ENCODE peak calls at places on chromosomes 1 and 21, in nine cellular contexts. Q is sigmoid colon, G is mammary epithelial cell, K is tibial artery, L is uterus, M is spleen, Y is aorta, S is mesenchymal stem cell, E is thoracic aorta. J is an unnamed sample. For H3K4me1, the result is how much of the 10 kb centered on the place peaks cover.

GRCh38 chr1:200890818-200891773 is 3.6 kb upstream of the INAVA start:
- DNase-seq in Q (peak), S (peak), M (peak), K (no peak), E (no peak), Y (peak), L (no peak), G (peak), J (no peak)

GRCh38 chr1:210049616-210050015 is 111.6 kb downstream of the SYT14 start:
- DNase-seq in L (no peak), K (no peak), Q (no peak), Y (no peak), E (no peak), G (no peak), S (no peak), M (no peak), J (no peak)

GRCh38 chr1:28418278-28418637 is 48.7 kb downstream of the PHACTR4 start:
- DNase-seq in G (no peak), E (no peak), Q (no peak), M (no peak), L (no peak), Y (no peak), S (no peak), K (no peak), J (no peak)

GRCh38 chr1:232462200-232462599 is 167.7 kb downstream of the SIPA1L2 start:
- DNase-seq in Y (no peak), S (peak), E (no peak), L (no peak), M (no peak), K (no peak), G (peak), Q (no peak), J (no peak)

GRCh38 chr1:205610036-205610435 is 21.8 kb downstream of the ELK4 start:
- DNase-seq in K (no peak), Y (no peak), G (peak), E (no peak), L (no peak), S (peak), M (no peak), Q (no peak), J (no peak)

GRCh38 chr1:202623075-202623474 is 87.2 kb downstream of the SYT2 start:
- DNase-seq in K (peak), G (no peak), Q (peak), L (peak), M (peak), Y (peak), S (peak), E (peak), J (peak)

GRCh38 chr1:111907321-111907720 is 82.1 kb downstream of the KCND3 start:
- DNase-seq in Q (peak), L (no peak), Y (no peak), K (no peak), E (no peak), G (peak), S (no peak), M (no peak), J (no peak)

GRCh38 chr1:21451212-21451611 is 11.3 kb downstream of the NBPF3 start:
- DNase-seq in G (no peak), S (peak), E (no peak), Q (no peak), Y (no peak), M (no peak), L (no peak), K (no peak), J (no peak)

GRCh38 chr1:182141040-182141439 is 79.5 kb upstream of the ZNF648 start:
- DNase-seq in L (no peak), G (peak), Q (no peak), E (no peak), Y (no peak), S (no peak), K (no peak), M (no peak), J (no peak)

GRCh38 chr1:53682369-53682685 is 56.6 kb downstream of the GLIS1 start:
- DNase-seq in Y (no peak), G (no peak), K (no peak), M (no peak), E (no peak), Q (no peak), L (no peak), S (no peak), J (no peak)

GRCh38 chr1:178275083-178275482 is 181.2 kb downstream of the RASAL2 start:
- DNase-seq in S (peak), M (no peak), Y (no peak), E (no peak), G (no peak), K (no peak), Q (no peak), L (no peak), J (no peak)

GRCh38 chr1:160810486-160810885 is 14.5 kb downstream of the LY9 start:
- DNase-seq in L (no peak), Y (no peak), K (no peak), E (no peak), Q (no peak), S (no peak), G (no peak), M (no peak), J (no peak)

GRCh38 chr1:36251794-36252481 is 27.7 kb downstream of the THRAP3 start:
- DNase-seq in Y (no peak), L (no peak), K (no peak), S (no peak), E (no peak), G (no peak), M (no peak), Q (no peak), J (peak)

GRCh38 chr1:1601564-1602320 is 1.8 kb upstream of the FNDC10 start:
- DNase-seq in K (no peak), G (no peak), Q (no peak), Y (no peak), L (no peak), E (no peak), S (no peak), M (peak), J (no peak)

GRCh38 chr1:53860967-53861411 is 22.9 kb upstream of the NDC1 start:
- DNase-seq in L (peak), K (no peak), M (no peak), E (no peak), Q (no peak), G (peak), S (peak), Y (no peak), J (no peak)

GRCh38 chr1:183576537-183576936 is 13.7 kb downstream of the NCF2 start:
- DNase-seq in S (no peak), Q (no peak), K (no peak), E (no peak), G (no peak), L (no peak), Y (no peak), M (peak), J (no peak)

GRCh38 chr1:40595623-40596022 is 64.2 kb downstream of the ZNF684 start:
- DNase-seq in Q (no peak), G (no peak), S (no peak), Y (no peak), L (no peak), K (no peak), E (no peak), M (no peak), J (no peak)

GRCh38 chr21:27359141-27359540 is 392.3 kb upstream of the ADAMTS5 start:
- DNase-seq in E (no peak), K (no peak), M (no peak), S (peak), L (no peak), Y (no peak), Q (no peak), G (no peak), J (no peak)

GRCh38 chr1:152035406-152036315 is 1.1 kb downstream of the S100A11 start:
- DNase-seq in Q (no peak), G (no peak), L (no peak), K (no peak), Y (no peak), S (peak), M (no peak), E (no peak), J (no peak)

GRCh38 chr1:203765029-203765837 is at the start of gene LAX1:
- DNase-seq in M (no peak), L (no peak), G (no peak), K (no peak), E (no peak), S (no peak), Y (no peak), Q (no peak), J (no peak)

GRCh38 chr1:50179639-50180038 is 70.9 kb downstream of the ELAVL4 start:
- DNase-seq in E (no peak), G (no peak), Q (no peak), S (no peak), L (no peak), Y (no peak), M (no peak), K (no peak), J (no peak)

GRCh38 chr1:114718661-114719423 is 2.3 kb upstream of the NRAS start:
- DNase-seq in Q (no peak), L (no peak), M (no peak), K (no peak), E (no peak), S (peak), G (peak), Y (no peak), J (no peak)

GRCh38 chr1:164188507-164188906 is 370.5 kb upstream of the PBX1 start:
- DNase-seq in L (no peak), E (no peak), Y (no peak), Q (no peak), G (no peak), M (no peak), S (no peak), K (no peak), J (no peak)

GRCh38 chr1:161069731-161070270 is at the start of gene ARHGAP30:
- DNase-seq in S (no peak), K (peak), Q (peak), E (no peak), G (no peak), L (peak), Y (peak), M (peak), J (peak)

GRCh38 chr1:169483500-169483966 is 2.2 kb downstream of the SLC19A2 start:
- DNase-seq in M (no peak), G (no peak), S (peak), L (no peak), E (no peak), K (no peak), Q (no peak), Y (no peak), J (peak)

GRCh38 chr1:176989023-176989422 is 175.5 kb downstream of the ASTN1 start:
- DNase-seq in G (peak), Y (no peak), S (no peak), L (no peak), E (no peak), Q (no peak), K (no peak), M (no peak), J (no peak)

GRCh38 chr1:97930472-97930871 is 9.6 kb upstream of the DPYD start:
- DNase-seq in Q (no peak), Y (no peak), M (no peak), K (no peak), L (no peak), S (no peak), G (no peak), E (no peak), J (no peak)

GRCh38 chr1:38858833-38859560 is 575 bp downstream of the RRAGC start:
- DNase-seq in E (peak), L (peak), Y (peak), S (peak), Q (peak), K (peak), G (peak), M (peak), J (peak)

GRCh38 chr1:53478186-53478585 is 19.0 kb downstream of the DMRTB1 start:
- DNase-seq in E (no peak), S (no peak), L (no peak), G (no peak), K (no peak), M (no peak), Y (no peak), Q (peak), J (no peak)

GRCh38 chr1:115117303-115117702 is 28.0 kb upstream of the TSPAN2 start:
- DNase-seq in K (no peak), S (no peak), Q (no peak), G (peak), Y (no peak), E (no peak), M (no peak), L (no peak), J (no peak)

GRCh38 chr1:168958562-168959289 is 147.8 kb upstream of the ATP1B1 start:
- DNase-seq in M (no peak), K (no peak), S (peak), Y (no peak), L (no peak), Q (no peak), G (no peak), E (no peak), J (no peak)

GRCh38 chr1:210700511-210700910 is 371.8 kb downstream of the HHAT start:
- DNase-seq in G (no peak), Q (no peak), Y (no peak), L (no peak), S (no peak), M (no peak), K (no peak), E (no peak), J (no peak)

GRCh38 chr1:243719476-243719875 is 130.6 kb downstream of the AKT3 start:
- DNase-seq in L (no peak), S (no peak), Y (no peak), G (no peak), M (no peak), E (no peak), Q (no peak), K (no peak), J (no peak)
- H3K4me1 ChIP-seq in L (under half), S (under half), Y (under half), G (under half), M (under half), E (under half), Q (half or more), K (under half), J (under half)

GRCh38 chr1:107073493-107073892 is 17.0 kb downstream of the PRMT6 start:
- DNase-seq in K (no peak), S (no peak), L (no peak), Q (no peak), E (no peak), M (no peak), G (no peak), Y (no peak), J (no peak)
- H3K4me1 ChIP-seq in K (under half), S (under half), L (under half), Q (under half), E (under half), M (under half), G (under half), Y (under half), J (under half)

GRCh38 chr1:154342836-154343472 is 17.6 kb downstream of the ATP8B2 start:
- DNase-seq in Q (no peak), M (peak), L (no peak), S (no peak), K (no peak), G (no peak), E (no peak), Y (peak), J (no peak)

GRCh38 chr1:154344977-154345837 is 19.9 kb downstream of the ATP8B2 start:
- DNase-seq in G (no peak), Q (no peak), E (no peak), Y (peak), S (peak), L (no peak), M (peak), K (no peak), J (no peak)

GRCh38 chr1:154346276-154346914 is 21.1 kb downstream of the ATP8B2 start:
- DNase-seq in L (no peak), Q (no peak), S (no peak), K (no peak), G (no peak), E (no peak), M (no peak), Y (no peak), J (no peak)

GRCh38 chr1:154338875-154339274 is 13.6 kb downstream of the ATP8B2 start:
- DNase-seq in Q (no peak), Y (no peak), M (no peak), K (no peak), E (no peak), G (no peak), S (no peak), L (no peak), J (no peak)

GRCh38 chr1:154342132-154342531 is 16.8 kb downstream of the ATP8B2 start:
- DNase-seq in K (no peak), S (no peak), Q (no peak), E (no peak), G (no peak), M (no peak), Y (no peak), L (no peak), J (no peak)
- H3K4me1 ChIP-seq in K (under half), S (under half), Q (under half), E (under half), G (under half), M (under half), Y (under half), L (under half), J (under half)

DNA sequence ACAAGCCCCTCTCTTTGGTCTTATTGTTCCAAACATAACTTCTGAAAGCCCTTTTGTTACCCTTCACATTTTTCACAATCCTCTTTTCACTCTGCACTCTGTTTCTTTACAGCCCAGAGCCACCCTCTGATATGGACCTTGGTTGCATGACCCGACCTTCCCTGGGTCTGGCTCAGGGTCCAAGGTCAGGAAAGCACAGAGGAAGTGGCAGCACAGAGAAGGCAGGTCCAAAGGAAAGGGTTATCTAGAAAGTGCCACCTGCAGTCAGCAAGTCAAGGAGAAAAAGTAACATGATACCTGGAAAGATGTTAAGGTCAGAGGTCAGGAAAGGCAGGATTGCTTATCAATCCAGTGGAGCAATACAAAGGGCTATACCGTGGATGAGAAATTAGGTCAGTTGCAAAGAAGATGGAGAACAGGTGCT is 18.4 kb downstream of the BCAR3 start:
- DNase-seq in G (no peak), Q (no peak), S (no peak), L (no peak), E (no peak), Y (no peak), K (no peak), M (no peak), J (no peak)
- H3K4me1 ChIP-seq in G (half or more), Q (half or more), S (under half), L (under half), E (half or more), Y (under half), K (under half), M (under half), J (under half)

GRCh38 chr1:32705516-32705915 is 2.9 kb upstream of the SYNC start:
- DNase-seq in S (no peak), Y (no peak), M (no peak), Q (no peak), G (no peak), K (no peak), E (no peak), L (no peak), J (no peak)
- H3K4me1 ChIP-seq in S (under half), Y (under half), M (under half), Q (under half), G (under half), K (under half), E (half or more), L (under half), J (under half)

DNA sequence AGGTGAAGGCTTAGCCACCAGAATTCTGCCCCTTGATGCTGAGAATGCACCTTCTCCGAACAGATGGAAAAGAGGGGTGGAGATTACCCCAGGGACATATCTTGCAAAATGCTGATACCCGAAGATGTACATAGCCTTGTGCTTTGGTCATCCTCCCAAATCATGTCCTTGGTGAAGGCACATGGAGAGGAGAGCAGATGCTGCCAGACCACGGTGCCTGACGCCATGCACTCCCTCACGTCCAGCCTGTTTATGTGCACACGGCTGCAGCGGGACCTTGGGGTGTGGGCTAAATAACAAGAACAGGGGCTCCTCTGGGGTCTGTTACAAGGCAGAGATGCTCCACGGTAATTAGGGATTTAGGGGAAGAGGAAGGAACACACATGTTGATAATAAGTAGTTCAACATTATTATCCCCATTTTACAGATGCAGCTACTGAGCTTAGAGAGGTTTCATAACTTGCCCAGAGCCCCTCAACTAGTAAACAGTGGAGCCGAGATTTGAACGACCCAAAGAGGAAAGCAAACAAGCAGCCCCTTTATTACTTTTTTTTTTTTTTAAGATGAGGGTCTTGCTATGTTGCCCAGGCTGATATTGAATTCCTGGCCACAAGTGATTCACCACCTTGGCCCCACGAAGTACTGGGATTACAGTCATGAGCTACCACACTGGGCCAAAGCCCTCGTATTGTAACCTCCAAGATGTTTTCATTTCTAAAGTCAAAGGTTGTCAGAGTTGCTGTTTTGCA is 12.9 kb downstream of the EPHX1 start:
- DNase-seq in Q (no peak), G (no peak), Y (peak), L (no peak), E (no peak), K (peak), S (no peak), M (no peak), J (no peak)
- H3K4me1 ChIP-seq in Q (half or more), G (under half), Y (under half), L (under half), E (half or more), K (under half), S (under half), M (under half), J (half or more)

GRCh38 chr1:3139871-3140837 is 71.2 kb downstream of the PRDM16 start:
- DNase-seq in L (no peak), G (no peak), K (no peak), M (no peak), E (no peak), S (no peak), Q (no peak), Y (no peak), J (no peak)
- H3K4me1 ChIP-seq in L (under half), G (under half), K (under half), M (under half), E (half or more), S (under half), Q (under half), Y (under half), J (under half)

GRCh38 chr1:185812934-185813333 is 78.7 kb downstream of the HMCN1 start:
- DNase-seq in G (no peak), K (no peak), M (no peak), L (no peak), S (no peak), Q (no peak), Y (no peak), E (no peak), J (no peak)

GRCh38 chr1:185816460-185816859 is 82.3 kb downstream of the HMCN1 start:
- DNase-seq in E (no peak), K (no peak), Q (no peak), G (no peak), Y (no peak), S (peak), M (no peak), L (no peak), J (no peak)

GRCh38 chr1:185811062-185811709 is 77.0 kb downstream of the HMCN1 start:
- DNase-seq in M (no peak), K (no peak), Y (no peak), L (no peak), S (no peak), Q (peak), G (no peak), E (no peak), J (no peak)

GRCh38 chr1:185808675-185809074 is 74.5 kb downstream of the HMCN1 start:
- DNase-seq in G (no peak), M (no peak), Y (no peak), E (no peak), Q (no peak), L (no peak), K (no peak), S (no peak), J (no peak)

DNA sequence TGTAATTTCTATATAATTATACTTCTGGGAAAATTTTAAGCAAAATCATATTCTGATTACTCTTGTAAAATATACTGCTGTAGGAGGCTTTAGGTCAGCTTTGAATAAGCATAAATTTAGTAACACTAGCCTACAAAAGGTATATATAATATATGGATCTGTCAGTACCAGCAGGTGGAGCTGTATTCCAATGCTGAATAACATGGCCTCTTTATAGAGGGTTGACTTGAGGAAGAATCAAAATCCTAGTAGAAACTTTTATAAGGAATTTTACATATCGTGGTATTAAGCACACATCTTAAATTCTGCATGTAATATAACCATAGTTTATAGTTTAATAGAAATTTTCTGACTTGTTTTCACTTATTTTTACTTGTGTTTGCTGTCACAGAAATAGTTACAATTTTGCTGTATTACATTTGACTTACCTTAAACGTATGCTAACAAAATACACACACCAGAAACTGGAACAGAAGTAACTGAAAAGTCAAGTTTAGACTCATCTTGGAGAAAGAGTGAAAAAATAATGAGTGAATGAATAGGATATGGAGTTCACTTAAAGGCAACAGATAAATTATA is 79.3 kb downstream of the HMCN1 start:
- DNase-seq in M (no peak), G (peak), Q (no peak), K (no peak), E (no peak), Y (no peak), S (peak), L (no peak), J (no peak)
- H3K4me1 ChIP-seq in M (under half), G (under half), Q (under half), K (under half), E (under half), Y (under half), S (under half), L (under half), J (under half)

J was measured in gastrocnemius medialis.